ENCODE peak calls at places on chromosomes 16 and 17, in six cellular contexts. Q is tibial nerve; M is ascending aorta; Z is CD8-positive, alpha-beta T cell; A is upper lobe of right lung; G is HCT116. K is an unnamed sample.

GRCh38 chr17:77930780-77931768 is 27.4 kb upstream of the TNRC6C start:
- DNase-seq in Q (no peak), M (no peak), Z (no peak), A (no peak), G (no peak), K (no peak)

GRCh38 chr16:58543685-58544084 is 28.4 kb downstream of the SETD6 start:
- DNase-seq in Q (no peak), M (no peak), Z (no peak), A (no peak), G (no peak), K (no peak)

GRCh38 chr16:27313422-27314160 is at the start of gene IL4R:
- DNase-seq in Q (no peak), M (peak), Z (peak), A (peak), G (peak), K (peak)

GRCh38 chr17:75557075-75557851 is 30.3 kb upstream of the MYO15B start:
- DNase-seq in Q (no peak), M (no peak), Z (no peak), A (peak), G (no peak), K (peak)

GRCh38 chr17:67602974-67603373 is 114.8 kb upstream of the NOL11 start:
- DNase-seq in Q (no peak), M (no peak), Z (peak), A (no peak), G (peak), K (no peak)

GRCh38 chr17:57021226-57021940 is 43.5 kb downstream of the SCPEP1 start:
- DNase-seq in Q (no peak), M (no peak), Z (no peak), A (peak), G (no peak), K (no peak)

GRCh38 chr17:63950940-63951907 is 19.1 kb upstream of the CD79B start:
- DNase-seq in Q (no peak), M (no peak), Z (peak), A (no peak), G (peak), K (no peak)

GRCh38 chr17:69460963-69461922 is 46.7 kb downstream of the MAP2K6 start:
- DNase-seq in Q (no peak), M (no peak), Z (no peak), A (no peak), G (no peak), K (no peak)

GRCh38 chr17:74276051-74276476 is 2.0 kb downstream of the DNAI2 start:
- DNase-seq in Q (peak), M (no peak), Z (no peak), A (no peak), G (no peak), K (peak)

GRCh38 chr16:11259288-11259621 is 3.3 kb upstream of the SOCS1 start:
- DNase-seq in Q (no peak), M (no peak), Z (no peak), A (no peak), G (no peak), K (no peak)

GRCh38 chr17:50279181-50279526 is 4.9 kb downstream of the TMEM92 start:
- DNase-seq in Q (no peak), M (no peak), Z (no peak), A (no peak), G (no peak), K (no peak)

GRCh38 chr17:36535669-36536081 is 888 bp downstream of the PIGW start:
- DNase-seq in Q (no peak), M (no peak), Z (no peak), A (no peak), G (no peak), K (no peak)

GRCh38 chr17:60862482-60862881 is 184.8 kb downstream of the BCAS3 start:
- DNase-seq in Q (no peak), M (no peak), Z (no peak), A (no peak), G (no peak), K (no peak)

GRCh38 chr16:4371481-4372314 is at the start of gene VASN:
- DNase-seq in Q (peak), M (no peak), Z (peak), A (peak), G (peak), K (peak)

GRCh38 chr17:78185981-78186688 is 717 bp downstream of the TK1 start:
- DNase-seq in Q (no peak), M (no peak), Z (no peak), A (peak), G (no peak), K (no peak)

GRCh38 chr16:66637806-66638205 is 33.3 kb downstream of the CMTM3 start:
- DNase-seq in Q (no peak), M (no peak), Z (no peak), A (no peak), G (no peak), K (no peak)

GRCh38 chr17:68748381-68748780 is 147.2 kb upstream of the FAM20A start:
- DNase-seq in Q (no peak), M (no peak), Z (no peak), A (no peak), G (no peak), K (no peak)

GRCh38 chr16:15650019-15650697 is at the start of gene NDE1:
- DNase-seq in Q (peak), M (peak), Z (peak), A (peak), G (peak), K (peak)

GRCh38 chr17:13835151-13835550 is 233.4 kb upstream of the HS3ST3A1 start:
- DNase-seq in Q (no peak), M (no peak), Z (no peak), A (no peak), G (no peak), K (no peak)

GRCh38 chr17:34314279-34314678 is 5.0 kb upstream of the CCL8 start:
- DNase-seq in Q (peak), M (no peak), Z (no peak), A (no peak), G (no peak), K (no peak)

GRCh38 chr17:81399481-81400153 is 4.4 kb downstream of the BAHCC1 start:
- DNase-seq in Q (no peak), M (no peak), Z (no peak), A (no peak), G (no peak), K (peak)

GRCh38 chr17:81398855-81399451 is 3.7 kb downstream of the BAHCC1 start:
- DNase-seq in Q (no peak), M (no peak), Z (no peak), A (no peak), G (no peak), K (no peak)

GRCh38 chr17:81396722-81397313 is 1.6 kb downstream of the BAHCC1 start:
- DNase-seq in Q (no peak), M (no peak), Z (peak), A (peak), G (no peak), K (no peak)

GRCh38 chr17:81397314-81398169 is 2.3 kb downstream of the BAHCC1 start:
- DNase-seq in Q (no peak), M (no peak), Z (no peak), A (no peak), G (no peak), K (no peak)

DNA sequence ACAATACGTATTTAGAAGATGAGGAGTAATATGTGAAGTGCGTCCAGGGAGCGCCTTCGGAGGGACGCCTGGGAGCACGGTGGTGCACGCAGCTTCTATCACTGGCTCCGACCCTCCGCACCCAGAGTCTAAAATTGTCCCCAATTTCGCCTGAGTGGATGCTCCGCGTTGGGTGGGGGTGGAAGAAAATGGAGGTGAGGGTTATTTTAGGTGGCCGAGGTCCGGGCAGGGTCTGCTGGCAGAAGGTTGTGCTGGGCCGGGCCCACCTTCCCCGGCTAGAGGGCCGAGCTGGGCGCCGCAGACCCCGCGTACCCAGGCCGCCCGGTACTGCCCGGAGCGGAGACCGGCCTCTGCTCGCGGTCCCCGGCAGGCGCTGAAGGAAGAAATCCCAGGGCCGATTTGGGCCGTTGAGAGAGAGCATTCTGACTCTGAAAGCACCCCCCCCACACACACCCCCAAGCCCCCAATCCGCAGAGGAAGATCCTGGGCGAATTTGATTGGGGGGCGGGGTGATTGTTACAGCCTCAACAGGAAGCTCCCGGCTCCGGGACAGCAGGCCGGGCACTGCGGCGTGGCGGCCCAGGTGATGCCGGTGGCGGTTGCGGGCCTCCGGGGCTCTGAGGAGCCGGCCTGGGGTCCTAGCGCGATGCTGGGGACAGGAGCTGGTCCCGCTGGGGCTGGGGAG is 3.1 kb downstream of the BAHCC1 start:
- DNase-seq in Q (no peak), M (no peak), Z (no peak), A (no peak), G (no peak), K (no peak)
- H3K27ac ChIP-seq in Q (peak), M (peak), Z (no peak), A (peak), G (peak), K (peak)

GRCh38 chr16:79601978-79602609 is 1.6 kb upstream of the MAF start:
- DNase-seq in Q (peak), M (no peak), Z (peak), A (peak), G (no peak), K (peak)
- H3K4me3 ChIP-seq in Q (peak), M (peak), Z (peak), A (peak), G (no peak), K (peak)

DNA sequence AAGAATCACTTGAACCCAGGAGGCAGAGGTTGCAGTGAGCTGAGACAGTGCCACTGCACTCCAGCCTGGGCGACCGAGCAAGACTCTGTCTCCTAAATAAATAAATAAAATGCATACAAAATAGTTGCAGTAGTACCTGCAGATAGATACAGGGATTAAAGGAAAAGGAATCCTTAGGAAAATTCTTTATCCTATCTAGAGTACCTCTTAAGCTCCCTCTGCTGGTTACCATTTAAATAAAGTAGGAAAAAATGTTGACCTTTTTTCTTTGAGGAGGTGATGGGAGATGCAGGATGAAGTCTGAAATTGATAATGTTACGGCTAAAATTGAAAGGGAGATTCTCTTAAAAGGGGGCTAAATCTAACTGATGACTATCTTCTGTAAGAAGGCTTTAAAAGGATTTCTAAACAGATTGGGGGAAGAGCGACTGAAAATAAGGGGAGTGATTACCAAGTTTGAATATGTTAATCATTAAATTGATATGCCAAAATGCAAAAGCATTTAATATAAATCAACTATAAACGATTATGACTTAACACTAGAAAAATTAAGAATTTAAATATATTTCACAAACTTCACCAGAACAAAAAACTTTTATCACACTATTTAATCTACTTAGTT is 29.4 kb downstream of the C16orf87 start:
- DNase-seq in Q (no peak), M (no peak), Z (no peak), A (no peak), G (no peak), K (no peak)
- TF ChIP-seq CTCF in Q (peak), M (no peak), Z (no peak), A (peak), G (peak), K (peak)

GRCh38 chr17:680554-680953 is 34.1 kb downstream of the VPS53 start:
- DNase-seq in Q (no peak), M (no peak), Z (no peak), A (no peak), G (no peak), K (no peak)
- H3K27ac ChIP-seq in Q (no peak), M (no peak), Z (no peak), A (no peak), G (no peak), K (peak)